ENCODE peak calls at places on chromosome 5, in six cellular contexts. Z, R, N, B, U and D are unnamed samples.

GRCh38 chr5:120092649-120093048 is 371.5 kb upstream of the PRR16 start:
- DNase-seq in Z (no peak), R (no peak), N (no peak), B (no peak), U (no peak), D (no peak)

GRCh38 chr5:145764325-145764724 is 70.8 kb downstream of the PRELID2 start:
- DNase-seq in Z (no peak), R (no peak), N (no peak), B (no peak), U (no peak), D (no peak)

GRCh38 chr5:181152406-181152805 is 5.0 kb downstream of the OR2V2 start:
- DNase-seq in Z (no peak), R (no peak), N (no peak), B (no peak), U (no peak), D (no peak)

GRCh38 chr5:105168806-105169205 is 1606.2 kb upstream of the NUDT12 start:
- DNase-seq in Z (no peak), R (no peak), N (no peak), B (no peak), U (no peak), D (no peak)

GRCh38 chr5:36370073-36370472 is 68.4 kb upstream of the RANBP3L start:
- DNase-seq in Z (no peak), R (no peak), N (no peak), B (no peak), U (no peak), D (no peak)

GRCh38 chr5:179906795-179907569 is 715 bp downstream of the TBC1D9B start:
- DNase-seq in Z (peak), R (no peak), N (peak), B (peak), U (no peak), D (peak)

GRCh38 chr5:56977822-56978221 is 25.9 kb upstream of the MIER3 start:
- DNase-seq in Z (no peak), R (no peak), N (no peak), B (no peak), U (no peak), D (no peak)

GRCh38 chr5:62653001-62653863 is 74.6 kb downstream of the LRRC70 start:
- DNase-seq in Z (no peak), R (no peak), N (no peak), B (no peak), U (no peak), D (no peak)

GRCh38 chr5:4019841-4020240 is 424.2 kb downstream of the IRX1 start:
- DNase-seq in Z (no peak), R (no peak), N (no peak), B (no peak), U (no peak), D (no peak)

GRCh38 chr5:125926172-125926571 is 497.0 kb upstream of the GRAMD2B start:
- DNase-seq in Z (no peak), R (no peak), N (no peak), B (no peak), U (no peak), D (no peak)

GRCh38 chr5:10201223-10201868 is 48.3 kb downstream of the ATPSCKMT start:
- DNase-seq in Z (peak), R (no peak), N (no peak), B (no peak), U (peak), D (no peak)

GRCh38 chr5:84494453-84494852 is 109.8 kb upstream of the EDIL3 start:
- DNase-seq in Z (no peak), R (no peak), N (no peak), B (no peak), U (no peak), D (no peak)

GRCh38 chr5:127305486-127305885 is 14.9 kb downstream of the MEGF10 start:
- DNase-seq in Z (no peak), R (no peak), N (no peak), B (no peak), U (no peak), D (no peak)

GRCh38 chr5:175654346-175654745 is 3.5 kb upstream of the HRH2 start:
- DNase-seq in Z (no peak), R (no peak), N (no peak), B (no peak), U (no peak), D (no peak)

GRCh38 chr5:42426036-42426435 is 2.8 kb downstream of the GHR start:
- DNase-seq in Z (no peak), R (no peak), N (no peak), B (no peak), U (no peak), D (no peak)

GRCh38 chr5:149228610-149229297 is 42.9 kb upstream of the AFAP1L1 start:
- DNase-seq in Z (no peak), R (no peak), N (no peak), B (no peak), U (no peak), D (no peak)

GRCh38 chr5:31100781-31101180 is 92.7 kb upstream of the CDH6 start:
- DNase-seq in Z (no peak), R (no peak), N (no peak), B (no peak), U (no peak), D (no peak)

DNA sequence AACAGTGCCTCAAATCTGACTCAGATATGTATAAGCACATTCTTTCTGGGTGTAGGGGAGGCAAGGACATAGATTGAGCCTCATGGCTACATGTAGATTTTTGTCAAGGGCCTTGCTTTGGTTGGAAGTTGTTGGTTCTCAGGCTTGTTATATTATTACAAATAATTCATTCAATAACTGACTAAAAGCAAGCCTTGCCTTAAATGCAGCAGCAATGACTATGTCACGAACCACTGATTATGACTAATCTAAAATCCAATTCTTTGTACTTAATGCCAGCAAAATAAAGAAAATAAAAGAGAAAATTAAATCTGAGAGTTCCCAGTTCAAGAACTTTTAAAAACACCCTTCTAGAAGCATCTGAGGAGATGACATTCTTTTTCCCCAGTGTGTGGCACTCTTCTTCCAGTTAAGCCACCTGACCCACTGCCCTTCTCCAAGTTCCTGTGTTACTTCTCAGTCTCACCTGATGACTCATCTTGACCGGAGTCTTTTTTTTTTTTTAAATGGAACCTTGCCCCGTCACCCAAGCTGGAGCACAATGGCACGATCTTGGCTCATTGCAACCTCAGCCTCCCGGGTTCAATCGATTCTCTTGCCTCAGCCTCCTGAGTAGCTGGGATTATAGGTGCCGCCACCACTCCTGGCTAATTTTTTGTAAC is 223.9 kb upstream of the DAB2 start:
- DNase-seq in Z (no peak), R (no peak), N (no peak), B (no peak), U (no peak), D (no peak)
- TF ChIP-seq CTCF in Z (no peak), R (no peak), N (no peak), B (no peak), U (no peak), D (no peak)

GRCh38 chr5:140795259-140795641 is 598 bp downstream of the PCDHA2 start:
- DNase-seq in Z (no peak), R (no peak), N (no peak), B (no peak), U (no peak), D (no peak)

GRCh38 chr5:140802781-140803271 is 2.0 kb downstream of the PCDHA3 start:
- DNase-seq in Z (no peak), R (no peak), N (no peak), B (peak), U (no peak), D (peak)

GRCh38 chr5:140796718-140797095 is 2.1 kb downstream of the PCDHA2 start:
- DNase-seq in Z (no peak), R (no peak), N (no peak), B (peak), U (no peak), D (peak)

GRCh38 chr5:140801494-140801841 is 611 bp downstream of the PCDHA3 start:
- DNase-seq in Z (no peak), R (no peak), N (no peak), B (no peak), U (no peak), D (no peak)

DNA sequence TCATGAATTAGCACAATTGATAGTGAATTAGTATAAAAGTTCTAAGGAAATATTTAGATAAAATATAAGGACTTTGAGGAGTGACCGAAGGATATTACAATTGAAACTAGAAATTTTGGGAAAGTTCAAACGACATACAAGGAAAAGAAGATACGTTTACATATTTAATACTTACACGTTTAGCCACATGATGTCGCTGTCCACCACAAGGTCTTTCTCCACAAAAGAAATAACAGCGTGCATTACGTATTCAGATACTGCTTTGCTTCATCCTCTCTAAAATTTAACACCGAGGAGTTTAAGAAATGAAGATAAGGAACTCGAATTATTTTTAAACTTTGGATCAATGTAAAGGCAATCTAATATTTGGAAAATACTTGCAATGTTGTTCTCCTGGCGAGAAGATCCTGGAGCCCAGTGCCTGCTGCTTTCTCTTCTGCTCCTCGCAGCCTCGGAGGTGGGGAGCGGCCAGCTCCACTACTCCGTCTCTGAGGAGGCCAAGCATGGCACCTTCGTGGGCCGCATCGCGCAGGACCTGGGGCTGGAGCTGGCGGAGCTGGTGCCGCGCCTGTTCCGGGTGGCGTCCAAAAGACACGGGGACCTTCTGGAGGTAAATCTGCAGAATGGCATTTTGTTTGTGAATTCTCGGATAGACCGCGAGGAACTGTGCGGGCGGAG is at the start of gene PCDHA3:
- DNase-seq in Z (no peak), R (no peak), N (no peak), B (no peak), U (no peak), D (no peak)
- TF ChIP-seq CTCF in Z (no peak), R (peak), N (no peak), B (peak), U (no peak), D (no peak)

DNA sequence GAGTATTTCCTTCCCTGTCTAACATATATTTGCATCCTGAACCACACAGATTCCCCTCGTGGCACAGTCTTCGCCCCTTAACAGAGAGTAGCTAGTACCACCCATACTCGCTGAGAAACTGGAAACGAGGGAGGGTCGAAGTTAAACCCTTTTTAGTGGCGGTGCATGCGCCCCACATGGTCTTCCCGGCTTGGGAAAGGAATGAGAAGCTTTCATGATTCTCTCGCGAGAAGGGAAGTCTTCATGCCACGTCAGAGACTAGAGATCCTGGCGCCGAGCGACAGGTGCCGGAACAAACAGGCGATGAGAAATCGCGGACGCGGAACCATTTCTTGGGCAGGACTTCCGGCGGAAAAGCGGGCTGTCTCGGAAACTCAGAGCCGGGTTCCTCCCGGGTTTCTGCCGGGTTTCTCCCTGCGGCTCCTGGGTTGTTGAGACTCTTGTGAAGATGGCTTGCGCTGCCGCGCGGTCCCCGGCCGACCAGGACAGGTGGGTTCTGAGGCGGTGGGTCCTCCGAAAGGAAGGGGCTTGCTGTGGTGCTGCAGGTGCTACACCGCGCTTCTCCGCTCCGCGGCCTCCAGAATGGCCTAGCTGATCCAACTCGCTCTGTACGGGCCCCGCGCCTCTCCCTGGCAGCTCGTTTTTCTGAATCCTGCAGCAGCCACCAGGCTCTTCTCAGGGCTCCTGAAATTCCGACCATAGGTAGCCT is at the start of gene SRP19:
- DNase-seq in Z (peak), R (peak), N (peak), B (peak), U (peak), D (peak)
- TF ChIP-seq CTCF in Z (no peak), R (no peak), N (no peak), B (no peak), U (no peak), D (peak)

GRCh38 chr5:16464664-16465543 is 696 bp downstream of the ZNF622 start:
- DNase-seq in Z (no peak), R (no peak), N (peak), B (peak), U (no peak), D (peak)
- TF ChIP-seq CTCF in Z (no peak), R (no peak), N (no peak), B (no peak), U (no peak), D (peak)

GRCh38 chr5:138210985-138211384 is 2.1 kb downstream of the CDC23 start:
- DNase-seq in Z (no peak), R (no peak), N (no peak), B (no peak), U (no peak), D (no peak)

GRCh38 chr5:138216799-138217198 is 3.7 kb upstream of the CDC23 start:
- DNase-seq in Z (no peak), R (no peak), N (no peak), B (no peak), U (no peak), D (no peak)

GRCh38 chr5:138212828-138213160 is 329 bp downstream of the CDC23 start:
- DNase-seq in Z (no peak), R (no peak), N (no peak), B (peak), U (no peak), D (no peak)

GRCh38 chr5:138213161-138214029 is at the start of gene CDC23:
- DNase-seq in Z (peak), R (peak), N (peak), B (peak), U (peak), D (peak)
- TF ChIP-seq CTCF in Z (no peak), R (no peak), N (no peak), B (no peak), U (no peak), D (no peak)

DNA sequence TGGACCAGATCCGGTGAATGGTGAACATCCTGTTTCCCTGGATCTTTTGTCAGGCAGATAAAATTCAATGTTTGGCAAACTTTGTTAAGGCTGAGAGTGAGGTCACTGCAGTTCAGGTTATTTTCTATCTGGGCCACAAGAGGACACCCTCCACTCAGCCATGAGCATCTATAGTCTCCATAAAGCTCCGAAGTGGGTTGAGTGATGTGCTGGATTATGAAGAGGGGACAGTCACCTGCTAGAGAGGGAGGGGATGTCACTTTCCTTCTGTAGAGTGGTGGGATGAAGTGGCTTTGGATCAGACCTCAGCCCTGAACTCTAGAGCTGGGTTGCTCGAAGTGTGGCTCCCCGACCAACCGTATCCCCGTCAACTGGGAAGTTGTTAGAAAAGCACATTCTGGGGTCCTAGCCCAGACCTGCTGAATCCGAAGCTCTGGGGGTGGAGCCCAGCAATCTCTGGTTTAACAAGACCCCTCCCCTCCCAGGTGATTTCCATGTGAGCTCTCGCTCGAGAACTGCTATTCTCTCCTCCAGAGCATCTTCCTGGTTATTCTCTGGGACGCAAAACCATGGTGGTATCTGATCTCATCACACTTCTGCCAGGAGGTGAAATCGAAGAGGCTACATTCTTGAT is 31.8 kb upstream of the FGF1 start:
- DNase-seq in Z (no peak), R (no peak), N (no peak), B (no peak), U (no peak), D (no peak)
- TF ChIP-seq CTCF in Z (no peak), R (peak), N (peak), B (peak), U (no peak), D (peak)

GRCh38 chr5:38515648-38516047 is 40.8 kb downstream of the LIFR start:
- DNase-seq in Z (no peak), R (no peak), N (no peak), B (no peak), U (no peak), D (no peak)
- TF ChIP-seq CTCF in Z (no peak), R (peak), N (no peak), B (peak), U (peak), D (peak)